ENCODE peak calls at places on chromosomes 2 and 18, in six cellular contexts. T is HCT116, A is SK-N-SH, X is K562, F is H1, Z is GM12878. C is an unnamed sample.

GRCh38 chr18:45828917-45829811 is 3.7 kb downstream of the SIGLEC15 start:
- DNase-seq in Z (no peak), X (peak), F (no peak), A (no peak), T (no peak), C (no peak)

GRCh38 chr18:48151421-48152095 is 221.1 kb upstream of the SMAD2 start:
- DNase-seq in A (no peak), F (no peak), X (no peak), Z (no peak), T (no peak), C (no peak)

GRCh38 chr18:76398899-76399612 is 96.0 kb downstream of the ZNF516 start:
- DNase-seq in A (peak), X (peak), F (peak), T (peak), Z (peak), C (peak)

GRCh38 chr2:160061533-160062282 is 707 bp downstream of the PLA2R1 start:
- DNase-seq in F (no peak), A (peak), T (no peak), X (no peak), Z (no peak), C (peak)

GRCh38 chr2:9707611-9708010 is 76.8 kb upstream of the YWHAQ start:
- DNase-seq in F (no peak), Z (no peak), X (no peak), T (no peak), A (no peak), C (no peak)

GRCh38 chr2:172155752-172156151 is 53.1 kb upstream of the DLX2 start:
- DNase-seq in X (no peak), F (no peak), Z (no peak), T (no peak), A (no peak), C (no peak)

GRCh38 chr2:39719317-39719716 is 53.6 kb downstream of the TMEM178A start:
- DNase-seq in F (no peak), Z (no peak), T (no peak), A (no peak), X (no peak), C (no peak)

GRCh38 chr2:208204166-208204565 is 14.3 kb upstream of the C2orf80 start:
- DNase-seq in A (no peak), Z (no peak), T (no peak), F (no peak), X (no peak), C (no peak)

GRCh38 chr2:144548532-144549191 is 28.7 kb upstream of the ZEB2 start:
- DNase-seq in T (no peak), A (no peak), F (no peak), X (no peak), Z (no peak), C (no peak)

GRCh38 chr18:24271381-24272331 is 126.0 kb downstream of the OSBPL1A start:
- DNase-seq in F (peak), A (peak), T (peak), Z (no peak), X (no peak), C (peak)

DNA sequence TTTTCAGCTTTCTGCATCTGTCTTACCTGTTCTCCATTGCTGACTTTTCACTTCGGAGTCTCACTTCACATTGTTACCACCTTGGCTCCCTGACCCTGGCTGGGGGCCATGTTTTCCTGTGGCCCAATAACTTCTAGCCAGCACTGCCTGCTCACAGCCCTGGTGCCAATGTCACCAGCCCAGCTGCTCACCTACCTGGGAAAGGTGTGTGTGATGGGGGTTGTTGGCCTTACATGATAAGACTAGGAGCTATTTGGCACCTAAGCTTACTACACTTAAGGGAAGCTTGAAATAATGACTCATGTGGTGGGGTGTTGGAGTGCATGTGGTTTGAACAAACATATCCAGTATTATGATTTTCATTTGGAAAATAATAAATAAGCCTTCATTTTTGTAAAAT is 37.5 kb upstream of the PGAP1 start:
- DNase-seq in A (no peak), Z (no peak), T (no peak), F (no peak), X (no peak), C (no peak)
- TF ChIP-seq JUND in A (no peak), Z (no peak), T (no peak), F (no peak), X (no peak), C (no peak)

GRCh38 chr2:176285321-176285720 is 16.1 kb downstream of the MTX2 start:
- DNase-seq in Z (no peak), T (no peak), F (no peak), A (no peak), X (no peak), C (no peak)
- TF ChIP-seq JUND in Z (no peak), T (no peak), F (no peak), A (no peak), X (no peak), C (no peak)

GRCh38 chr18:58536534-58537271 is 92.2 kb downstream of the ALPK2 start:
- DNase-seq in T (no peak), F (no peak), A (no peak), X (no peak), Z (no peak), C (no peak)
- TF ChIP-seq JUND in T (no peak), F (no peak), A (no peak), X (no peak), Z (no peak), C (no peak)

DNA sequence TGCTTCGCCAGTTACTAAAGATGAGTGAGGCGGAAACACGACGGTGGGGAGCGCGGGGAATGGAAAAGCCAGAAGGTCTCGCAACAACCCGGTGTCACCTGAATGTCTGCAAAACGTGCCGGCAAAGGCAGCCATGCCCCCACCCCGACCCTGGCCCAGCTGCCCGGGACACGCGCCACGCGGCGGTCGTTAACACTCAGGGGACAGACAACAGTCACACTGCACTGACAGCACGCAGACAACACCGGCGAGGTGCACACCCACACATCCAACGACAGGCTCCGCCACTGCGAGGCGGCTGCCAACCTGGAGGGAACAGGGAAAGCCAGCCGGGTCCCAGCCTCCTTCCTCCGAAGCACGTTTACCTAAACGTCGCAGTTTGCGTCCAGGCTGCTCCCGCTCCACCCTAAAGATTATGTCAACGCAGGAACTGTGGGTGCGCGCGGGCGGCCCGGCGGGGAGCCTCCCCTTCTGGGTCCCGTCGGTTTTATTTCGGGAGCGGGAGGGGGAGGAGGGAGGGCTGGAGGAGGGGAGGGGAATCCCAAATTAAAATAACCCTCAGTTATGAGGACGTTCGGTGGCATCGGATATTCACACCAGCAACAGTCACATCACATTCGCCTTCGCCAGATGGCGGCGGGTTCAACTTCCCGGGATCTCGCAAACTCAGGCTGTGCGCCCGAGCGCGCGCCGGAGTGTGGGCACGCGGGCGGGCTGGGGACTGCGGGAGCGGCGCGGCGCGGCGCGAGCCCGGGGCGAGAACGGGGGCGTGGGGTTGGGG is 694 bp downstream of the PTGR3 start:
- DNase-seq in A (peak), F (no peak), Z (no peak), X (peak), T (no peak), C (peak)
- TF ChIP-seq JUND in A (no peak), F (no peak), Z (no peak), X (no peak), T (no peak), C (no peak)

DNA sequence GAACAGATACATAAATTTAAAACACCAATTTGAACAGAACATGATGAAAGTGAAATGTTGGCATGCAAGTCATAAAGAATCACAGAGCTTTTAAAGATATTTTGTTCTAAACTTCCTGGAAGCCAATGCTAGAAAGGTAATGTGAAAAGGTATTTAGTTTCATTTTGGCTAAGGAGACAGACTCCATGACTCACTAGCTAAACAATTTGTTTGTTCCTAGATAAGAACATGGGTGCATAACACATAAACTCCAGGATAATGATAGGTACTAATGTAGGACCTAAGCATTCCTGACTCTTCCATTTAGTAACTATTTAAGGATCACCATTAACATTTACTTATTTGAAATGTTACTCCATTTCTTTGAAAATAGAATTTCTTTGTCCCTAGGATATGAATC is 292.5 kb upstream of the CNTNAP5 start:
- DNase-seq in T (no peak), A (no peak), Z (no peak), X (no peak), F (no peak), C (no peak)
- TF ChIP-seq JUND in T (no peak), A (no peak), Z (no peak), X (no peak), F (no peak), C (no peak)

GRCh38 chr2:219965287-219965870 is 337.9 kb downstream of the SLC4A3 start:
- DNase-seq in T (no peak), Z (no peak), X (no peak), F (peak), A (no peak), C (no peak)

GRCh38 chr2:219973136-219973535 is 345.7 kb downstream of the SLC4A3 start:
- DNase-seq in T (no peak), X (no peak), F (no peak), A (no peak), Z (no peak), C (no peak)

GRCh38 chr2:219969508-219969907 is 342.1 kb downstream of the SLC4A3 start:
- DNase-seq in F (no peak), Z (no peak), T (no peak), X (no peak), A (no peak), C (no peak)

GRCh38 chr2:219968685-219969345 is 341.4 kb downstream of the SLC4A3 start:
- DNase-seq in F (no peak), A (no peak), X (no peak), Z (no peak), T (peak), C (peak)
- TF ChIP-seq JUND in F (no peak), A (no peak), X (no peak), Z (no peak), T (peak), C (no peak)

GRCh38 chr2:60324536-60324935 is 228.9 kb downstream of the BCL11A start:
- DNase-seq in T (no peak), Z (no peak), A (no peak), X (no peak), F (no peak), C (no peak)

GRCh38 chr2:60318544-60318943 is 234.9 kb downstream of the BCL11A start:
- DNase-seq in A (no peak), T (no peak), F (no peak), Z (no peak), X (no peak), C (no peak)

GRCh38 chr2:60317831-60318230 is 235.6 kb downstream of the BCL11A start:
- DNase-seq in X (no peak), T (no peak), A (no peak), Z (peak), F (no peak), C (no peak)

GRCh38 chr2:60319031-60319547 is 234.4 kb downstream of the BCL11A start:
- DNase-seq in F (no peak), A (no peak), T (no peak), Z (no peak), X (no peak), C (no peak)

GRCh38 chr2:60321816-60322215 is 231.6 kb downstream of the BCL11A start:
- DNase-seq in T (no peak), F (no peak), Z (no peak), X (no peak), A (no peak), C (no peak)
- TF ChIP-seq JUND in T (no peak), F (no peak), Z (no peak), X (no peak), A (no peak), C (no peak)

DNA sequence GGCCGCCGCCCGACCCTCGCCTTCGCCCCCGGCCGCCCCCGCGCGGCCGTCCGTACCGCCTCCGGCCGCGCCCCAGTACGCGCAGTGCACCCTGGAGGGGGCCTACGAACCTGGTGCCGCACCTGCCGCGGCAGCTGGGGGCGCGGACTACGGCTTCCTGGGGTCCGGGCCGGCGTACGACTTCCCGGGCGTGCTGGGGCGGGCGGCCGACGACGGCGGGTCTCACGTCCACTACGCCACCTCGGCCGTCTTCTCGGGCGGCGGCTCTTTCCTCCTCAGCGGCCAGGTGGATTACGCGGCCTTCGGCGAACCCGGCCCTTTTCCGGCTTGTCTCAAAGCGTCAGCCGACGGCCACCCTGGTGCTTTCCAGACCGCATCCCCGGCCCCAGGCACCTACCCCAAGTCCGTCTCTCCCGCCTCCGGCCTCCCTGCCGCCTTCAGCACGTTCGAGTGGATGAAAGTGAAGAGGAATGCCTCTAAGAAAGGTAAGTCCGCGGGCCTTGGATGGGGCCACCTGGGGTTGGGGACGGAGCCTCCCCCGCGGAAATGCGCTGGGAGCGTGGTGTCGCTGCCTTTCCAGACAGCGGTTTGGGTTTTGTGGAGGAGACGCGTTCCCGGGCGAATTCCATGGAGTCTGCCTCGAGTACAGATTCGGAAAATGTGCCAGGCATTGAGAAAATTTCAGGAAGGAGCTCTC is 649 bp downstream of the HOXD1 start:
- DNase-seq in T (no peak), X (no peak), F (no peak), Z (no peak), A (no peak), C (no peak)
- TF ChIP-seq JUND in T (no peak), X (no peak), F (no peak), Z (no peak), A (no peak), C (no peak)